ENCODE peak calls at places on chromosomes 2 and 18, in seven cellular contexts. M is iris pigment epithelial cell, D is GM12865, B is astrocyte of the cerebellum, U is GM13977, K is NCI-H460, F is chondrocyte. Y is an unnamed sample.

GRCh38 chr2:118168606-118169005 is 80.3 kb downstream of the INSIG2 start:
- DNase-seq in B (no peak), U (no peak), F (no peak), M (no peak), D (no peak), K (no peak), Y (no peak)

GRCh38 chr2:128838244-128838643 is 519.6 kb upstream of the HS6ST1 start:
- DNase-seq in U (no peak), M (no peak), F (peak; percentile 75), B (no peak), K (no peak), D (no peak), Y (no peak)

GRCh38 chr2:235740821-235741220 is 247.0 kb downstream of the AGAP1 start:
- DNase-seq in M (peak; percentile 32), B (no peak), U (no peak), F (no peak), K (peak; percentile 17), D (no peak), Y (no peak)

GRCh38 chr2:238358763-238359162 is 38.4 kb downstream of the TRAF3IP1 start:
- DNase-seq in B (no peak), M (no peak), U (no peak), F (no peak), D (no peak), K (no peak), Y (no peak)

GRCh38 chr18:8140841-8141501 is 468.3 kb upstream of the RAB12 start:
- DNase-seq in D (no peak), M (peak; percentile 93), B (no peak), F (no peak), K (peak; percentile 72), U (no peak), Y (no peak)

GRCh38 chr2:40653829-40654228 is 201.9 kb upstream of the SLC8A1 start:
- DNase-seq in M (peak; percentile 0), D (no peak), U (no peak), B (no peak), K (no peak), F (no peak), Y (no peak)

GRCh38 chr2:231425291-231425810 is 29.8 kb downstream of the B3GNT7 start:
- DNase-seq in U (no peak), F (no peak), M (no peak), D (peak; percentile 63), B (no peak), K (no peak), Y (no peak)

GRCh38 chr2:120109186-120110061 is 96.5 kb downstream of the EPB41L5 start:
- DNase-seq in M (peak; percentile 62), B (peak; percentile 31), K (peak; percentile 45), U (peak; percentile 39), F (no peak), D (peak; percentile 52), Y (no peak)

GRCh38 chr2:45889053-45889452 is 237.6 kb downstream of the PRKCE start:
- DNase-seq in U (peak; percentile 68), M (peak; percentile 15), K (no peak), D (peak; percentile 69), B (no peak), F (no peak), Y (peak; percentile 99)

GRCh38 chr2:100878000-100878786 is 58.3 kb downstream of the NPAS2 start:
- DNase-seq in D (no peak), K (no peak), U (no peak), F (no peak), B (no peak), M (no peak), Y (no peak)

GRCh38 chr2:101150306-101151140 is 659 bp downstream of the TBC1D8 start:
- DNase-seq in D (peak; percentile 49), B (no peak), M (no peak), F (no peak), K (no peak), U (peak; percentile 64), Y (peak; percentile 23)

GRCh38 chr2:138780908-138781307 is 718 bp upstream of the NXPH2 start:
- DNase-seq in F (no peak), B (no peak), K (no peak), U (no peak), D (no peak), M (no peak), Y (no peak)

GRCh38 chr2:232230557-232230956 is 148.0 kb upstream of the ALPP start:
- DNase-seq in D (peak; percentile 57), F (no peak), B (no peak), K (peak; percentile 5), M (peak; percentile 15), U (no peak), Y (no peak)

GRCh38 chr2:157784169-157784822 is 91.8 kb downstream of the ACVR1 start:
- DNase-seq in M (peak; percentile 39), B (peak; percentile 73), U (no peak), K (peak; percentile 41), D (no peak), F (peak; percentile 93), Y (no peak)

GRCh38 chr2:240604291-240604938 is 17.9 kb downstream of the CAPN10 start:
- DNase-seq in D (peak; percentile 45), K (peak; percentile 75), B (no peak), F (peak; percentile 75), M (peak; percentile 74), U (peak; percentile 67), Y (no peak)

GRCh38 chr2:67567866-67568265 is 170.7 kb downstream of the ETAA1 start:
- DNase-seq in F (no peak), M (no peak), U (no peak), D (no peak), K (no peak), B (no peak), Y (no peak)

GRCh38 chr2:147937744-147938349 is 82.7 kb downstream of the ORC4 start:
- DNase-seq in K (peak; percentile 38), D (peak; percentile 21), B (peak; percentile 3), M (peak; percentile 38), U (no peak), F (no peak), Y (peak; percentile 9)

GRCh38 chr2:205914736-205915510 is 171.1 kb downstream of the INO80D start:
- DNase-seq in F (no peak), M (no peak), D (no peak), U (no peak), B (no peak), K (no peak), Y (no peak)

GRCh38 chr18:57837917-57838548 is 34.9 kb upstream of the ATP8B1 start:
- DNase-seq in D (peak; percentile 92), M (peak; percentile 69), F (no peak), B (no peak), U (peak; percentile 33), K (no peak), Y (no peak)

GRCh38 chr2:72920317-72921087 is 3.2 kb downstream of the EMX1 start:
- DNase-seq in F (peak; percentile 70), K (no peak), D (peak; percentile 61), M (peak; percentile 23), U (peak; percentile 75), B (no peak), Y (no peak)

Y was measured in DMS 273 treated with DMSO at 0.1 percent for 48 hours.